ENCODE peak calls at places on chromosomes 13 and 19, in five cellular contexts. One of them, this sample, is unnamed.

GRCh38 chr19:47587295-47587694 is 14.3 kb upstream of the ZNF541 start:
- DNase-seq in T-cell: no peak
- DNase-seq in stimulated activated CD4-positive, alpha-beta T cell treated with anti-CD3 and anti-CD28 coated beads, Interleukin-15, amount 100 ng/mL, for 24 hours: no peak
- DNase-seq in GDM1: no peak
- DNase-seq in erythroblast: no peak
- DNase-seq in this sample: peak

GRCh38 chr13:39144941-39145533 is 106.8 kb downstream of the NHLRC3 start:
- DNase-seq in T-cell: no peak
- DNase-seq in stimulated activated CD4-positive, alpha-beta T cell treated with anti-CD3 and anti-CD28 coated beads, Interleukin-15, amount 100 ng/mL, for 24 hours: peak
- DNase-seq in GDM1: peak
- DNase-seq in erythroblast: peak
- DNase-seq in this sample: peak

GRCh38 chr19:4077800-4078683 is 11.3 kb upstream of the ZBTB7A start:
- DNase-seq in T-cell: peak
- DNase-seq in stimulated activated CD4-positive, alpha-beta T cell treated with anti-CD3 and anti-CD28 coated beads, Interleukin-15, amount 100 ng/mL, for 24 hours: peak
- DNase-seq in GDM1: peak
- DNase-seq in erythroblast: no peak
- DNase-seq in this sample: no peak

GRCh38 chr19:54317108-54317964 is 4.4 kb upstream of the LILRA5 start:
- DNase-seq in T-cell: no peak
- DNase-seq in stimulated activated CD4-positive, alpha-beta T cell treated with anti-CD3 and anti-CD28 coated beads, Interleukin-15, amount 100 ng/mL, for 24 hours: no peak
- DNase-seq in GDM1: no peak
- DNase-seq in erythroblast: no peak
- DNase-seq in this sample: no peak

GRCh38 chr19:53882391-53883050 is 524 bp downstream of the PRKCG start:
- DNase-seq in T-cell: no peak
- DNase-seq in stimulated activated CD4-positive, alpha-beta T cell treated with anti-CD3 and anti-CD28 coated beads, Interleukin-15, amount 100 ng/mL, for 24 hours: no peak
- DNase-seq in GDM1: no peak
- DNase-seq in erythroblast: no peak
- DNase-seq in this sample: no peak

GRCh38 chr13:43878897-43879322 is 630 bp downstream of the CCDC122 start:
- DNase-seq in T-cell: no peak
- DNase-seq in stimulated activated CD4-positive, alpha-beta T cell treated with anti-CD3 and anti-CD28 coated beads, Interleukin-15, amount 100 ng/mL, for 24 hours: no peak
- DNase-seq in GDM1: peak
- DNase-seq in erythroblast: peak
- DNase-seq in this sample: peak

GRCh38 chr19:41705393-41706174 is 2.8 kb upstream of the CEACAM5 start:
- DNase-seq in T-cell: peak
- DNase-seq in stimulated activated CD4-positive, alpha-beta T cell treated with anti-CD3 and anti-CD28 coated beads, Interleukin-15, amount 100 ng/mL, for 24 hours: peak
- DNase-seq in GDM1: peak
- DNase-seq in erythroblast: peak
- DNase-seq in this sample: peak

GRCh38 chr13:111387945-111388600 is 67.6 kb downstream of the TEX29 start:
- DNase-seq in T-cell: no peak
- DNase-seq in stimulated activated CD4-positive, alpha-beta T cell treated with anti-CD3 and anti-CD28 coated beads, Interleukin-15, amount 100 ng/mL, for 24 hours: no peak
- DNase-seq in GDM1: no peak
- DNase-seq in erythroblast: no peak
- DNase-seq in this sample: no peak

GRCh38 chr13:96379967-96380366 is 290.1 kb downstream of the HS6ST3 start:
- DNase-seq in T-cell: no peak
- DNase-seq in stimulated activated CD4-positive, alpha-beta T cell treated with anti-CD3 and anti-CD28 coated beads, Interleukin-15, amount 100 ng/mL, for 24 hours: no peak
- DNase-seq in GDM1: no peak
- DNase-seq in erythroblast: no peak
- DNase-seq in this sample: no peak

GRCh38 chr19:49555600-49556411 is 24.6 kb downstream of the NOSIP start:
- DNase-seq in T-cell: peak
- DNase-seq in stimulated activated CD4-positive, alpha-beta T cell treated with anti-CD3 and anti-CD28 coated beads, Interleukin-15, amount 100 ng/mL, for 24 hours: peak
- DNase-seq in GDM1: no peak
- DNase-seq in erythroblast: peak
- DNase-seq in this sample: no peak

GRCh38 chr13:102726430-102726829 is 31.6 kb upstream of the METTL21C start:
- DNase-seq in T-cell: no peak
- DNase-seq in stimulated activated CD4-positive, alpha-beta T cell treated with anti-CD3 and anti-CD28 coated beads, Interleukin-15, amount 100 ng/mL, for 24 hours: no peak
- DNase-seq in GDM1: no peak
- DNase-seq in erythroblast: peak
- DNase-seq in this sample: peak

This sample was measured in kidney tubule cell.